ENCODE peak calls at places on chromosomes 12 and 14, in five cellular contexts. One of them, this sample, is unnamed.

GRCh38 chr14:72450473-72451044 is 443.3 kb downstream of the DPF3 start:
- DNase-seq in PC-3: no peak
- DNase-seq in vagina: no peak
- DNase-seq in tibial artery: no peak
- DNase-seq in Panc1: no peak
- DNase-seq in this sample: no peak

GRCh38 chr12:18753481-18754117 is 15.7 kb downstream of the CAPZA3 start:
- DNase-seq in PC-3: no peak
- DNase-seq in Panc1: no peak
- DNase-seq in vagina: no peak
- DNase-seq in tibial artery: no peak
- DNase-seq in this sample: no peak

GRCh38 chr12:58412466-58412865 is 471.1 kb downstream of the ATP23 start:
- DNase-seq in PC-3: no peak
- DNase-seq in tibial artery: no peak
- DNase-seq in vagina: no peak
- DNase-seq in Panc1: no peak
- DNase-seq in this sample: no peak

GRCh38 chr14:74541225-74541624 is 47.7 kb downstream of the ISCA2 start:
- DNase-seq in PC-3: no peak
- DNase-seq in tibial artery: no peak
- DNase-seq in Panc1: no peak
- DNase-seq in vagina: no peak
- DNase-seq in this sample: no peak

GRCh38 chr14:65255583-65256443 is 153.5 kb upstream of the MAX start:
- DNase-seq in vagina: no peak
- DNase-seq in PC-3: peak; percentile 95
- DNase-seq in Panc1: no peak
- DNase-seq in tibial artery: no peak
- DNase-seq in this sample: no peak

GRCh38 chr12:98699568-98699967 is 54.5 kb downstream of the APAF1 start:
- DNase-seq in Panc1: no peak
- DNase-seq in tibial artery: no peak
- DNase-seq in PC-3: no peak
- DNase-seq in vagina: no peak
- DNase-seq in this sample: no peak

GRCh38 chr12:27185234-27186045 is 58.6 kb upstream of the STK38L start:
- DNase-seq in tibial artery: no peak
- DNase-seq in PC-3: peak; percentile 76
- DNase-seq in vagina: no peak
- DNase-seq in Panc1: no peak
- DNase-seq in this sample: no peak

GRCh38 chr12:49126852-49127763 is 4.1 kb downstream of the TUBA1B start:
- DNase-seq in PC-3: no peak
- DNase-seq in vagina: no peak
- DNase-seq in Panc1: no peak
- DNase-seq in tibial artery: no peak
- DNase-seq in this sample: no peak

GRCh38 chr12:56529656-56530055 is 8.0 kb downstream of the RBMS2 start:
- DNase-seq in PC-3: no peak
- DNase-seq in Panc1: no peak
- DNase-seq in vagina: no peak
- DNase-seq in tibial artery: no peak
- DNase-seq in this sample: no peak

GRCh38 chr12:120628919-120629318 is 11.5 kb upstream of the CABP1 start:
- DNase-seq in vagina: no peak
- DNase-seq in Panc1: no peak
- DNase-seq in PC-3: no peak
- DNase-seq in tibial artery: no peak
- DNase-seq in this sample: no peak

GRCh38 chr14:105904379-105904778 is 378.0 kb downstream of the TMEM121 start:
- DNase-seq in vagina: no peak
- DNase-seq in Panc1: no peak
- DNase-seq in PC-3: no peak
- DNase-seq in tibial artery: no peak
- DNase-seq in this sample: no peak

GRCh38 chr12:131459666-131460365 is 251.1 kb upstream of the SFSWAP start:
- DNase-seq in Panc1: no peak
- DNase-seq in tibial artery: no peak
- DNase-seq in vagina: no peak
- DNase-seq in PC-3: no peak
- DNase-seq in this sample: no peak

GRCh38 chr12:109720152-109720855 is 6.7 kb downstream of the FAM222A start:
- DNase-seq in PC-3: no peak
- DNase-seq in vagina: no peak
- DNase-seq in Panc1: no peak
- DNase-seq in tibial artery: no peak
- DNase-seq in this sample: no peak

GRCh38 chr12:113242560-113242959 is 21.3 kb downstream of the TPCN1 start:
- DNase-seq in vagina: no peak
- DNase-seq in Panc1: no peak
- DNase-seq in PC-3: no peak
- DNase-seq in tibial artery: no peak
- DNase-seq in this sample: no peak
- H3K4me1 ChIP-seq in vagina: peaks cover 95% of the 10 kb centered on the region
- H3K4me1 ChIP-seq in Panc1: peaks cover 71% of the 10 kb centered on the region
- H3K4me1 ChIP-seq in PC-3: peaks cover 75% of the 10 kb centered on the region
- H3K4me1 ChIP-seq in tibial artery: peaks cover 95% of the 10 kb centered on the region
- H3K4me1 ChIP-seq in this sample: peaks cover 63% of the 10 kb centered on the region

DNA sequence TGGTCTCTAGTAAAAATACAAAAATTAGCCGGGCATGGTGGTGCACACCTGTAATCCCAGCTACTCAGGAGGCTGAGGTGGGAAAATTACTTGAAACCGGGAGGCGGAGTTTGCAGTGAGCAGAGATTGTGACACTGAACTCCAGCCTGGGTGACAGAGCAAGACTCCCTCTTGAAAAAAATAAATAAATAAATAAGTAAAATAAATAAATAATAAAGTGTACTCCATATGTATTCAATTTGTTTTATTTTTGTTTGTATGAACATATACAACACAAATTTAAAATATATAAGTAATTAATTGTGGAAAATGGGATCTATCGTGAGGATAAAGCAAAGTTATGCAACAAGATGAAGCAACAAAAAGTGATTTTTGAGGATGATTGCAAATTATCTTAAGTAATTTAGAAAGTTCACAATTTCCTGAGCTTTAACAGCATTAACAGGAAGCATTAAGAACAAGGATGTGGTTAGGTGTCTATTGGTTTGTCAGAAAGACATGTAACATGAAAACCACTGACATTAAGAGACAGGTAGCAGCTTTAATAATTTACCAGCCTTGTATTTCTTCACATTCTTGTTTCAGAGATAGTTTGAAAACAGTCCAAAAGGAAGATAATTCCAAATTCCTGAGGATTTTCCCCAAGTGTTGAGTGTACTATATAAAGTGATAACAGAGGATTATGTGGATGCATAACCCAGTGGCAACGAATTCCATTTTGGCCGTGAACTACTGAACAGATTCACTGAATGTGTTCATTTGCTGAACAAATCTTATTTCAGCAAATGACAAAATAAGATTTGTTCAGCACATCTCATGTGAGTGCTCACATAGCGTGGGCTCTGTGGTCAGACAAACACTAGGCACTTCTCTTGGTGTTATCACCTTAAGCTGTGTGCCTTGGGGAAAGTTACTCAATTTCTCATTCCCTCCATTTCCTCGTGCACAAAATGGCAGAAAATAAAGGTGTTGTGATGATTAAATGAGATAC is 68.6 kb upstream of the RESF1 start:
- DNase-seq in vagina: no peak
- DNase-seq in tibial artery: no peak
- DNase-seq in PC-3: no peak
- DNase-seq in Panc1: no peak
- DNase-seq in this sample: no peak
- H3K4me1 ChIP-seq in vagina: peaks cover 6% of the 10 kb centered on the region
- H3K4me1 ChIP-seq in tibial artery: no peaks in the 10 kb centered on the region
- H3K4me1 ChIP-seq in PC-3: no peaks in the 10 kb centered on the region
- H3K4me1 ChIP-seq in Panc1: no peaks in the 10 kb centered on the region
- H3K4me1 ChIP-seq in this sample: no peaks in the 10 kb centered on the region

GRCh38 chr14:103887557-103888115 is 40.3 kb upstream of the PPP1R13B start:
- DNase-seq in Panc1: no peak
- DNase-seq in vagina: no peak
- DNase-seq in tibial artery: no peak
- DNase-seq in PC-3: no peak
- DNase-seq in this sample: no peak
- H3K4me1 ChIP-seq in Panc1: no peaks in the 10 kb centered on the region
- H3K4me1 ChIP-seq in vagina: peaks cover 4% of the 10 kb centered on the region
- H3K4me1 ChIP-seq in tibial artery: peaks cover 6% of the 10 kb centered on the region
- H3K4me1 ChIP-seq in PC-3: peaks cover 3% of the 10 kb centered on the region
- H3K4me1 ChIP-seq in this sample: no peaks in the 10 kb centered on the region

DNA sequence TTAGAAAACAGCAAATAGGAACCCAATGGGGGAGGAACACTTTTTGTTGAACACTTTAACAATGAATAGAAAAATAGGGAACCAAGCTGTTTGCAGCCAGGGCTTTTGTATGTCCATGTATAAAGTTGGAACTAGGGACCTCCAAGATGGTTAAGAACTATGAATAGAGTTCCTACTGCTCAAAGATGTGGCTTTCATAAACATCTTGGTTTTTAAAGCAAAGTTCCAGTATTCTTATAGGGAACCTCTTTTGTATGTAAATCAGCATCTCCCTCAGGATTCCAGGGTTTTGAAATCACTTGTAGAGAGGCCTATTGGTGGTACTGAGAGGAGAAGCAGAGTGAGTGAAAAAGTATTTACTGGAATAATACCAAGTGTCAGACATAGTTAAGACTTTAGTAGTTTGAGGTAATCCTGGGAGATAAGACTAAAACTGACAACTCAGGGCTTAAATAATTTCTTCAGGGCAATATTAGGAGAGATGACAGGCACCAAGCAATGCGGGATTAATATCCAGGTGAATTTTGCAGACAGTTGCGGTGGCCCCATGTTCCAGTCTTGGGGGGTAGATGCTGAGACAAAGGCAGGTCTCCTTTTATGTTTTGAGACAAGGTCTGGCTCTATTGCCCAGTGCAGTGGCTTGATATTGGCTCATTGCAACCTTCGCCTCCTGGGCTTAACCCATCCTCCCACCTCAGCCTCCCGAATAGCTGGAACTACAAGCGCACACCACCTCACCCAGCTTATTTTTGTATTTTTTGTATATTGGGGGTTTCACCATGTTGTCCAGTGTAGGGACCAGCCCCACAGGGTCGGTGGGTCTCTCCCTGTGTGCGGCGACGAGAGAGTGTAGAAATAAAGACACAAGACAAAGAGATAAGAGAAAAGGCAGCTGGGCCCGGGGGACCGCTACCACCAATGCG is 10.4 kb upstream of the EID3 start:
- DNase-seq in PC-3: peak; percentile 1
- DNase-seq in vagina: no peak
- DNase-seq in tibial artery: no peak
- DNase-seq in Panc1: no peak
- DNase-seq in this sample: no peak
- H3K4me1 ChIP-seq in PC-3: peaks cover 57% of the 10 kb centered on the region
- H3K4me1 ChIP-seq in vagina: peaks cover 59% of the 10 kb centered on the region
- H3K4me1 ChIP-seq in tibial artery: peaks cover 69% of the 10 kb centered on the region
- H3K4me1 ChIP-seq in Panc1: peaks cover 53% of the 10 kb centered on the region
- H3K4me1 ChIP-seq in this sample: peaks cover 42% of the 10 kb centered on the region